ENCODE peak calls at places on chromosome 16, in ten cellular contexts. N is right cardiac atrium; B is stimulated activated CD8-positive, alpha-beta memory T cell treated with anti-CD3 and anti-CD28 coated beads, Interleukin-7, amount 100 ng/mL, for 24 hours; I is NCI-H1092 treated with DMSO at 0.1 percent for 48 hours; Y is posterior cingulate gyrus; F is PC-3; J is ELR; S is activated gamma-delta T cell treated with Interleukin-2 at 50 U/mL for 16 hours; K is bronchial epithelial cell; W is stimulated activated CD4-positive, alpha-beta T cell treated with anti-CD3 and anti-CD28 coated beads, TNF-alpha, amount 100 ng/mL, for 4 hours. X is an unnamed sample.

GRCh38 chr16:4474192-4474961 is at the start of gene NMRAL1:
- DNase-seq in N (peak), B (peak), I (peak), Y (peak), F (peak), J (peak), S (peak), K (peak), W (peak), X (peak)

GRCh38 chr16:53726625-53727024 is 22.7 kb downstream of the FTO start:
- DNase-seq in N (no peak), B (no peak), I (peak), Y (no peak), F (peak), J (peak), S (no peak), K (peak), W (no peak), X (no peak)

GRCh38 chr16:75236232-75236631 is 15.2 kb downstream of the BCAR1 start:
- DNase-seq in N (no peak), B (no peak), I (no peak), Y (no peak), F (no peak), J (no peak), S (no peak), K (no peak), W (no peak), X (peak)

GRCh38 chr16:3654249-3654991 is at the start of gene DNASE1:
- DNase-seq in N (peak), B (peak), I (peak), Y (peak), F (peak), J (peak), S (peak), K (peak), W (no peak), X (peak)

GRCh38 chr16:73890524-73891500 is 405.8 kb upstream of the PSMD7 start:
- DNase-seq in N (no peak), B (no peak), I (no peak), Y (no peak), F (no peak), J (no peak), S (no peak), K (no peak), W (no peak), X (peak)

GRCh38 chr16:49127103-49127502 is 154.5 kb downstream of the CBLN1 start:
- DNase-seq in N (no peak), B (no peak), I (no peak), Y (no peak), F (peak), J (no peak), S (no peak), K (peak), W (no peak), X (peak)

GRCh38 chr16:29767062-29767461 is 11.0 kb upstream of the ZG16 start:
- DNase-seq in N (no peak), B (no peak), I (no peak), Y (no peak), F (no peak), J (no peak), S (no peak), K (no peak), W (no peak), X (no peak)

GRCh38 chr16:10339777-10340752 is 45.8 kb upstream of the ATF7IP2 start:
- DNase-seq in N (no peak), B (no peak), I (no peak), Y (no peak), F (no peak), J (no peak), S (no peak), K (no peak), W (no peak), X (no peak)

GRCh38 chr16:30096862-30097563 is 1.0 kb upstream of the YPEL3 start:
- DNase-seq in N (no peak), B (no peak), I (no peak), Y (no peak), F (no peak), J (no peak), S (no peak), K (no peak), W (no peak), X (no peak)

GRCh38 chr16:54050281-54051210 is 236.0 kb downstream of the IRX3 start:
- DNase-seq in N (no peak), B (no peak), I (no peak), Y (no peak), F (no peak), J (no peak), S (no peak), K (no peak), W (no peak), X (no peak)

GRCh38 chr16:6549415-6549814 is 783.2 kb upstream of the RBFOX1 start:
- DNase-seq in N (no peak), B (no peak), I (no peak), Y (no peak), F (no peak), J (no peak), S (no peak), K (no peak), W (no peak), X (no peak)